ENCODE peak calls at places on chromosomes 7 and 10, in nine cellular contexts. X is pancreas, S is tibial artery, D is kidney, T is body of pancreas, G is HFF-Myc, M is stomach, Y is osteoblast, Q is GM06990. H is an unnamed sample.

GRCh38 chr10:96415896-96416554 is 57.2 kb upstream of the OPALIN start:
- DNase-seq in X (no peak), S (no peak), D (no peak), T (no peak), G (no peak), M (no peak), Y (no peak), Q (no peak), H (no peak)

GRCh38 chr7:74071121-74071520 is 12.5 kb upstream of the LIMK1 start:
- DNase-seq in X (no peak), S (no peak), D (peak), T (no peak), G (no peak), M (no peak), Y (no peak), Q (no peak), H (no peak)

GRCh38 chr10:18400911-18401260 is 250.5 kb downstream of the NSUN6 start:
- DNase-seq in X (peak), S (no peak), D (no peak), T (peak), G (no peak), M (no peak), Y (no peak), Q (no peak), H (no peak)

GRCh38 chr7:20299647-20300312 is 30.9 kb upstream of the ITGB8 start:
- DNase-seq in X (no peak), S (no peak), D (no peak), T (no peak), G (no peak), M (no peak), Y (no peak), Q (no peak), H (no peak)

GRCh38 chr10:29535012-29535777 is 99.6 kb downstream of the SVIL start:
- DNase-seq in X (peak), S (no peak), D (peak), T (peak), G (peak), M (peak), Y (peak), Q (no peak), H (peak)

GRCh38 chr10:70770001-70770400 is 15.2 kb downstream of the TBATA start:
- DNase-seq in X (no peak), S (no peak), D (no peak), T (no peak), G (no peak), M (no peak), Y (peak), Q (no peak), H (no peak)

GRCh38 chr10:101136007-101136707 is 5.1 kb downstream of the TLX1 start:
- DNase-seq in X (no peak), S (no peak), D (peak), T (no peak), G (no peak), M (no peak), Y (peak), Q (no peak), H (no peak)

GRCh38 chr7:43723002-43723331 is 6.4 kb downstream of the COA1 start:
- DNase-seq in X (no peak), S (no peak), D (no peak), T (no peak), G (no peak), M (no peak), Y (no peak), Q (no peak), H (no peak)

GRCh38 chr7:33814400-33814799 is 90.9 kb upstream of the BMPER start:
- DNase-seq in X (no peak), S (no peak), D (no peak), T (no peak), G (no peak), M (no peak), Y (no peak), Q (no peak), H (no peak)

GRCh38 chr7:139916717-139917395 is 87.8 kb downstream of the TBXAS1 start:
- DNase-seq in X (no peak), S (no peak), D (no peak), T (no peak), G (no peak), M (no peak), Y (no peak), Q (peak), H (no peak)

GRCh38 chr10:21464134-21464533 is 61.3 kb downstream of the SKIDA1 start:
- DNase-seq in X (no peak), S (no peak), D (no peak), T (no peak), G (peak), M (no peak), Y (no peak), Q (no peak), H (no peak)

GRCh38 chr7:50914460-50914859 is 131.8 kb upstream of the GRB10 start:
- DNase-seq in X (no peak), S (no peak), D (no peak), T (no peak), G (no peak), M (no peak), Y (peak), Q (no peak), H (no peak)

GRCh38 chr7:26368542-26368941 is 76.9 kb downstream of the SNX10 start:
- DNase-seq in X (no peak), S (no peak), D (no peak), T (no peak), G (no peak), M (no peak), Y (no peak), Q (no peak), H (no peak)

GRCh38 chr10:30422981-30423654 is 10.9 kb upstream of the MAP3K8 start:
- DNase-seq in X (no peak), S (peak), D (peak), T (no peak), G (no peak), M (peak), Y (peak), Q (no peak), H (peak)

GRCh38 chr7:107147464-107148214 is 21.2 kb upstream of the HBP1 start:
- DNase-seq in X (peak), S (no peak), D (no peak), T (no peak), G (no peak), M (no peak), Y (no peak), Q (no peak), H (no peak)

GRCh38 chr10:29481906-29482440 is 152.8 kb downstream of the SVIL start:
- DNase-seq in X (no peak), S (no peak), D (no peak), T (no peak), G (no peak), M (no peak), Y (no peak), Q (no peak), H (no peak)

GRCh38 chr10:102230264-102230860 is 4.3 kb downstream of the ELOVL3 start:
- DNase-seq in X (peak), S (no peak), D (peak), T (peak), G (peak), M (peak), Y (peak), Q (peak), H (no peak)

GRCh38 chr7:69934475-69934903 is 336.2 kb downstream of the AUTS2 start:
- DNase-seq in X (peak), S (no peak), D (no peak), T (no peak), G (no peak), M (no peak), Y (no peak), Q (no peak), H (no peak)

GRCh38 chr7:135670179-135670578 is 7.9 kb downstream of the STMP1 start:
- DNase-seq in X (no peak), S (no peak), D (no peak), T (no peak), G (no peak), M (no peak), Y (peak), Q (no peak), H (no peak)

GRCh38 chr10:131868436-131868835 is 32.4 kb upstream of the PPP2R2D start:
- DNase-seq in X (no peak), S (no peak), D (peak), T (no peak), G (no peak), M (no peak), Y (no peak), Q (no peak), H (no peak)

GRCh38 chr10:84493951-84494848 is 165.8 kb downstream of the CCSER2 start:
- DNase-seq in X (no peak), S (no peak), D (peak), T (no peak), G (peak), M (no peak), Y (no peak), Q (no peak), H (peak)

GRCh38 chr10:65017523-65017922 is 1496.3 kb downstream of the REEP3 start:
- DNase-seq in X (no peak), S (no peak), D (no peak), T (no peak), G (no peak), M (no peak), Y (no peak), Q (no peak), H (no peak)

GRCh38 chr7:85521108-85521694 is 334.3 kb upstream of the SEMA3D start:
- DNase-seq in X (no peak), S (no peak), D (no peak), T (no peak), G (no peak), M (no peak), Y (peak), Q (no peak), H (no peak)

GRCh38 chr7:149763563-149764240 is 9.7 kb downstream of the ZNF467 start:
- DNase-seq in X (no peak), S (no peak), D (no peak), T (no peak), G (no peak), M (no peak), Y (peak), Q (no peak), H (no peak)

GRCh38 chr7:149765399-149766121 is 7.8 kb downstream of the ZNF467 start:
- DNase-seq in X (no peak), S (no peak), D (no peak), T (no peak), G (no peak), M (no peak), Y (peak), Q (no peak), H (no peak)

GRCh38 chr7:149762610-149763009 is 10.8 kb downstream of the ZNF467 start:
- DNase-seq in X (no peak), S (no peak), D (no peak), T (no peak), G (no peak), M (no peak), Y (peak), Q (no peak), H (no peak)

GRCh38 chr7:149766215-149766614 is 7.2 kb downstream of the ZNF467 start:
- DNase-seq in X (no peak), S (no peak), D (no peak), T (no peak), G (no peak), M (no peak), Y (peak), Q (no peak), H (no peak)

DNA sequence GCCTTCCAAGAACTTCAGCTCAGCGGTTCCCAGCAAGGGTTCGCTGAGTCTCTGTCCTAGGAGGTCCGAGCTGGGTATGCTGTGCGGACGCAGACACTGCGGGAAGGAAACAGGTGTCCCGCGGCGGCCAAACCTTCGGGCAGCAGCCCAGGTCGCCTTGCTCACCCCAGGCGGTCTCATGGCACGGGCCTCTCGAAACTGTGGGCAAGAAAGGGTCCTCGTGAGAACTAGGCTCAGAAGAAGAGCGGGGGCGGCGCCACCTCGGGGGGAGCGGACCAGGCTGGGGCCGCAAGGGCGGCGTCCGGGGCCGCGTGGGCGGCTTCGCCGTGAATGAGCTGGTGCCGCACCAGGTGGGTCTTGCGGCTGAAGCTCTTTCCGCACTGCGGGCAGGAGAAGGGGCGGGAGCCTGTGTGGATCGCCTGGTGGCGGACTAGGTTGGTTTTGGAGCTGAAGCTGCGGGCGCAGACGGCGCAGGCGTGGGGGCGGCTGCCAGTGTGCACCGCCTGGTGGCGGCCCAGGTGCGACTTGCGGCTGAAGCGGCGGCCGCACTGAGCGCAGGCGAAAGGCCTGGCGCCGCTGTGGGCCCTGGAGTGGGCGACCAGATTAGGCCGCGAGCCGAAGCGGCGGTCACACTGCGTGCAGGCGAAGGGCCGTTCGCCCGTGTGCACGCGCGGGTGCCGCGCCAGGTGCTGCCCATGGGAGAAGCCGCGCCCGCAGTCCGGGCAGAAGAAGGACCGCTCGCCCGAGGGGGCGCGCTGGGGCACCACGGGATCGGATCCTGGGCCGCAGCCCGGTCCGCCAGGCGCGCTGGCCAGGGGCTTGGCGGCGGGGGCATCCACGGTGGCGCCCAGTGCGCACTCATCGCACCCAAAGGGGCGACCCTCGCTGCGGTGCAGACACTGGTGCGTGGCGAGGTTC is 8.6 kb downstream of the ZNF467 start:
- DNase-seq in X (no peak), S (no peak), D (no peak), T (no peak), G (no peak), M (no peak), Y (peak), Q (no peak), H (no peak)
- TF ChIP-seq CTCF in X (no peak), S (no peak), D (no peak), T (no peak), G (no peak), M (no peak), Y (no peak), Q (no peak), H (no peak)

GRCh38 chr7:97022451-97023306 is 2.0 kb downstream of the DLX5 start:
- DNase-seq in X (no peak), S (no peak), D (no peak), T (no peak), G (no peak), M (no peak), Y (peak), Q (no peak), H (no peak)

GRCh38 chr7:97026705-97027426 is 2.2 kb upstream of the DLX5 start:
- DNase-seq in X (no peak), S (no peak), D (no peak), T (no peak), G (no peak), M (no peak), Y (no peak), Q (no peak), H (no peak)

GRCh38 chr7:97025130-97025499 is 484 bp upstream of the DLX5 start:
- DNase-seq in X (no peak), S (no peak), D (no peak), T (no peak), G (no peak), M (no peak), Y (no peak), Q (no peak), H (no peak)

GRCh38 chr7:97025983-97026704 is 1.5 kb upstream of the DLX5 start:
- DNase-seq in X (no peak), S (no peak), D (no peak), T (no peak), G (no peak), M (peak), Y (no peak), Q (no peak), H (no peak)

DNA sequence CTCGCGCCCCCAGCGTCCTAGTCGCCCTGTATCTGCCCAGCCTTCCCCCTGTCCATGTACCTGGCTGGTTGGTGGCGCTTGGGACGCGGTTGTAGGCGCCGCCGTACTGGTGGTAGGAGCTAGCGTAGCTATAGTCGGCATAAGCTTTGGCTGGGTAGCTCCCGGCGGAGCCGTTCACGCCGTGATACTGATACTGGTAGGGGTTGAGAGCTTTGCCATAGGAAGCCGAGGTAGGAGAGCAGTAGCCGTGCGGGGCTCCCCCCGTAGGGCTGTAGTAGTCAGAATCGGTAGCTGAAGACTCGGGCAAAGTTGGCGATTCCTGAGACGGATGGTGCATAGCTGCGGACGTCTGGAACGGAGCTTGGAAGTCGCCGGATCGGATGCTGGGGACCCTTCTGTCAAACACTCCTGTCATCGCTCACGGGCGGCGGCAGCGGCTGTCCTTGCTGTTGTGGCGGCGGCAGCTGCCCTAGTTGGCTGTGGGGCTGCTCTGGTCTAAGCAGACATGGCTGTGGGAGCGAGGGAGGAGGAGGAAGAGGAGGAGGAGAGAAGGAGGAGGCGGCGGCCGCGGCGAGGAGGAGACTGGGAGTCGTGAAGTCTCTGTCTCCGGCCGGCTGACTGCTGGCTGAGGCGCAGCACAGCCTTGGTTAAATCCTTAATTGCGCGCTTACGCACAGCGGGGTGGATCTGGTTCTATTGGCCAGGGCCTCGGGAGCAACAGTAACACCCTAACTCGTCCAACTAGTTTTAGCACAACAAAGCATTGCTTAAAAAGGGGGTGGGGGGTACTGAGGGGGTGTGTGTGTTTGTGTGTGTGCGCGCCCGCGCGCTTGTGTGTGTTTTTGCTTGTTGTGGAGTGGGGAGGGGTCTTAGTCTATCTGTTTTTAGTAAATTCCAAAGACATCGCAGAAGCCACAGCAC is at the start of gene DLX5:
- DNase-seq in X (no peak), S (no peak), D (peak), T (no peak), G (no peak), M (no peak), Y (peak), Q (no peak), H (no peak)
- H3K4me3 ChIP-seq in X (peak), S (peak), D (peak), T (no peak), G (no peak), M (peak), Y (peak), Q (no peak), H (no peak)

GRCh38 chr7:111855161-111855841 is 293.0 kb upstream of the IMMP2L start:
- DNase-seq in X (peak), S (no peak), D (no peak), T (peak), G (peak), M (peak), Y (peak), Q (no peak), H (peak)
- TF ChIP-seq CTCF in X (peak), S (peak), D (peak), T (peak), G (peak), M (peak), Y (peak), Q (peak), H (peak)

DNA sequence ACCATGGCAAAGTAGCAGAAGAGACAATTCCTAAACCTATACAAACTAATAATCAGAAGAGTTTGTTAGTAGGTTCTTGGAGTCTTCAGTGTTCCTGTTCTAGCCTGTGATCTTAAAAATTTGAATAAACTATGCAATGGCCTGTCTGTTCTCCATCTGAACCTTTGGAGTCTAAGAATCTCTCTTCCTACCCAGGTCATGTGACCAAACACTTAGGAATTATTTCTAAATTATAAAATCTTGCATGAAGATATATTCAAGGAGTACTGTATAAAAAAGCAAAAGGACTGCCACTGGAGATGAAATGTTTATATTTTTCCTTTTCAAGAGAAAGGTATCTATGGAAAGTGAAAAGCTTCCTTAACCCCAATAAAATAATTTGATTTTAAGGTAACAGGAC is 2.4 kb downstream of the MKI67 start:
- DNase-seq in X (no peak), S (no peak), D (no peak), T (no peak), G (no peak), M (no peak), Y (no peak), Q (no peak), H (no peak)
- H3K4me3 ChIP-seq in X (no peak), S (no peak), D (no peak), T (no peak), G (peak), M (no peak), Y (peak), Q (peak), H (no peak)

DNA sequence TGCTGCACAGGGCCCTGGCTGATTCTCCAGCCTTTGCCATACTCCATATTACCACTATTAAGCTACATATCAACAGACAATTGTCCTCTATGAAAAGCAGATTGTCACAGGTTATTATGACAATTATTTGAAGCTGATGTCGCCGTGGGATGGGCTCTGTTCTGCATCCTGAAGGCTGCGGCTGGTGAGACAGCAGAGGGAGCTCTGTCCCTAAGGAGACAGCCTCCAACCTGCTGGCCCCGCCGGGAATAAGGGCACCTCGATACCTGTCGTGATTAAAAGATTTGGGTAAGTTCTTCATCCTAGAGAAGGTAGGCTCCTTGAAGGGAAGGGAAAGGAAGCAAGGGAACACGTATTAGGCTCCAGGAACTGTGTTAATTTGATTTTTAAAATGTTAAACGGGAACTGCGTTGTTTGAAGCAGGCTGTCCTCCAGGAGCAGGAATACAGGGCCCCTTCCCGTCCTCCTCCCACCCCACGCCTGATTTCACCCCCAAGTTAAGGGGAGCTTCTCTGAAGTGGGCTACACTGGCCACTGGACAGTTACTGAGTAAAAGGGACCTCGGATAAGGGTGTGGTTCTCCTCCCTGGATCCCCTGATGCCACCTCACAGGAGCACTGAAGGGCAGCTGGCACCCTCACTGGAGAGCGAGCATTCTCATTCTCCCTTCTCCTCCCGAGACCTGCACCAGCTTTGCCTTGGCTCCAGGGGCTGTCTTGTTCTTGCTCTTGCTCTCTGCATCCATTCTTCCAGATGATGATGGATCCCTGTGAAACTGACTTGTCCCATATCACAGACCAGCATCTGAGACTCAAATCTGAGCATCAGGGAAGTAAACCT is 11.8 kb upstream of the TIAL1 start:
- DNase-seq in X (peak), S (no peak), D (no peak), T (peak), G (no peak), M (peak), Y (no peak), Q (no peak), H (no peak)
- TF ChIP-seq CTCF in X (peak), S (peak), D (peak), T (peak), G (peak), M (peak), Y (peak), Q (peak), H (peak)

GRCh38 chr10:4545077-4545476 is 280.9 kb upstream of the AKR1E2 start:
- DNase-seq in X (no peak), S (no peak), D (no peak), T (no peak), G (no peak), M (no peak), Y (no peak), Q (no peak), H (no peak)
- H3K4me3 ChIP-seq in X (no peak), S (no peak), D (no peak), T (no peak), G (no peak), M (no peak), Y (no peak), Q (no peak), H (no peak)

GRCh38 chr10:14975672-14976273 is 16.6 kb downstream of the MEIG1 start:
- DNase-seq in X (no peak), S (no peak), D (no peak), T (no peak), G (no peak), M (no peak), Y (no peak), Q (no peak), H (no peak)
- TF ChIP-seq CTCF in X (no peak), S (no peak), D (no peak), T (peak), G (peak), M (no peak), Y (no peak), Q (peak), H (peak)